ENCODE peak calls at places on chromosomes 6 and 20, in eight cellular contexts. One of them, this sample, is unnamed.

GRCh38 chr6:144321839-144322591 is 36.9 kb downstream of the UTRN start:
- DNase-seq in Ammon's horn: no peak
- DNase-seq in CD8-positive, alpha-beta T cell: no peak
- DNase-seq in GM12878: no peak
- DNase-seq in aorta: no peak
- DNase-seq in stimulated activated CD4-positive, alpha-beta T cell treated with anti-CD3 and anti-CD28 coated beads, TNF-alpha, amount 100 ng/mL, for 48 hours: no peak
- DNase-seq in activated naive CD4-positive, alpha-beta T cell treated with anti-CD3 and anti-CD28 coated beads, Interleukin-2, amount 10 ng/mL, durations not matched to agents 7 days and 5 days: no peak
- DNase-seq in activated CD8-positive, alpha-beta memory T cell treated with anti-CD3 and anti-CD28 coated beads for 1 hour: no peak
- DNase-seq in this sample: no peak

GRCh38 chr20:33871362-33871761 is 60.2 kb downstream of the CHMP4B start:
- DNase-seq in aorta: no peak
- DNase-seq in CD8-positive, alpha-beta T cell: no peak
- DNase-seq in GM12878: no peak
- DNase-seq in stimulated activated CD4-positive, alpha-beta T cell treated with anti-CD3 and anti-CD28 coated beads, TNF-alpha, amount 100 ng/mL, for 48 hours: no peak
- DNase-seq in Ammon's horn: no peak
- DNase-seq in activated CD8-positive, alpha-beta memory T cell treated with anti-CD3 and anti-CD28 coated beads for 1 hour: no peak
- DNase-seq in activated naive CD4-positive, alpha-beta T cell treated with anti-CD3 and anti-CD28 coated beads, Interleukin-2, amount 10 ng/mL, durations not matched to agents 7 days and 5 days: no peak
- DNase-seq in this sample: no peak

GRCh38 chr20:4435671-4436070 is 286.0 kb upstream of the PRND start:
- DNase-seq in GM12878: no peak
- DNase-seq in activated naive CD4-positive, alpha-beta T cell treated with anti-CD3 and anti-CD28 coated beads, Interleukin-2, amount 10 ng/mL, durations not matched to agents 7 days and 5 days: no peak
- DNase-seq in stimulated activated CD4-positive, alpha-beta T cell treated with anti-CD3 and anti-CD28 coated beads, TNF-alpha, amount 100 ng/mL, for 48 hours: no peak
- DNase-seq in CD8-positive, alpha-beta T cell: no peak
- DNase-seq in Ammon's horn: no peak
- DNase-seq in activated CD8-positive, alpha-beta memory T cell treated with anti-CD3 and anti-CD28 coated beads for 1 hour: no peak
- DNase-seq in aorta: no peak
- DNase-seq in this sample: no peak

GRCh38 chr6:87706187-87706966 is 4.3 kb upstream of the AKIRIN2 start:
- DNase-seq in aorta: no peak
- DNase-seq in stimulated activated CD4-positive, alpha-beta T cell treated with anti-CD3 and anti-CD28 coated beads, TNF-alpha, amount 100 ng/mL, for 48 hours: no peak
- DNase-seq in CD8-positive, alpha-beta T cell: no peak
- DNase-seq in activated CD8-positive, alpha-beta memory T cell treated with anti-CD3 and anti-CD28 coated beads for 1 hour: no peak
- DNase-seq in GM12878: no peak
- DNase-seq in activated naive CD4-positive, alpha-beta T cell treated with anti-CD3 and anti-CD28 coated beads, Interleukin-2, amount 10 ng/mL, durations not matched to agents 7 days and 5 days: no peak
- DNase-seq in Ammon's horn: no peak
- DNase-seq in this sample: no peak

GRCh38 chr6:135962731-135963130 is 111.2 kb downstream of the PDE7B start:
- DNase-seq in activated CD8-positive, alpha-beta memory T cell treated with anti-CD3 and anti-CD28 coated beads for 1 hour: no peak
- DNase-seq in activated naive CD4-positive, alpha-beta T cell treated with anti-CD3 and anti-CD28 coated beads, Interleukin-2, amount 10 ng/mL, durations not matched to agents 7 days and 5 days: no peak
- DNase-seq in aorta: no peak
- DNase-seq in GM12878: no peak
- DNase-seq in CD8-positive, alpha-beta T cell: no peak
- DNase-seq in stimulated activated CD4-positive, alpha-beta T cell treated with anti-CD3 and anti-CD28 coated beads, TNF-alpha, amount 100 ng/mL, for 48 hours: no peak
- DNase-seq in Ammon's horn: no peak
- DNase-seq in this sample: no peak

GRCh38 chr20:35120012-35120701 is 27.0 kb downstream of the EDEM2 start:
- DNase-seq in activated CD8-positive, alpha-beta memory T cell treated with anti-CD3 and anti-CD28 coated beads for 1 hour: no peak
- DNase-seq in aorta: peak
- DNase-seq in GM12878: no peak
- DNase-seq in Ammon's horn: no peak
- DNase-seq in CD8-positive, alpha-beta T cell: no peak
- DNase-seq in stimulated activated CD4-positive, alpha-beta T cell treated with anti-CD3 and anti-CD28 coated beads, TNF-alpha, amount 100 ng/mL, for 48 hours: no peak
- DNase-seq in activated naive CD4-positive, alpha-beta T cell treated with anti-CD3 and anti-CD28 coated beads, Interleukin-2, amount 10 ng/mL, durations not matched to agents 7 days and 5 days: no peak
- DNase-seq in this sample: no peak

GRCh38 chr6:151690303-151690702 is 117.2 kb upstream of the ESR1 start:
- DNase-seq in Ammon's horn: no peak
- DNase-seq in GM12878: peak
- DNase-seq in CD8-positive, alpha-beta T cell: no peak
- DNase-seq in stimulated activated CD4-positive, alpha-beta T cell treated with anti-CD3 and anti-CD28 coated beads, TNF-alpha, amount 100 ng/mL, for 48 hours: no peak
- DNase-seq in aorta: no peak
- DNase-seq in activated naive CD4-positive, alpha-beta T cell treated with anti-CD3 and anti-CD28 coated beads, Interleukin-2, amount 10 ng/mL, durations not matched to agents 7 days and 5 days: peak
- DNase-seq in activated CD8-positive, alpha-beta memory T cell treated with anti-CD3 and anti-CD28 coated beads for 1 hour: no peak
- DNase-seq in this sample: no peak

GRCh38 chr20:49821381-49821780 is 8.8 kb downstream of the SLC9A8 start:
- DNase-seq in activated naive CD4-positive, alpha-beta T cell treated with anti-CD3 and anti-CD28 coated beads, Interleukin-2, amount 10 ng/mL, durations not matched to agents 7 days and 5 days: no peak
- DNase-seq in stimulated activated CD4-positive, alpha-beta T cell treated with anti-CD3 and anti-CD28 coated beads, TNF-alpha, amount 100 ng/mL, for 48 hours: no peak
- DNase-seq in CD8-positive, alpha-beta T cell: no peak
- DNase-seq in activated CD8-positive, alpha-beta memory T cell treated with anti-CD3 and anti-CD28 coated beads for 1 hour: no peak
- DNase-seq in GM12878: no peak
- DNase-seq in Ammon's horn: no peak
- DNase-seq in aorta: no peak
- DNase-seq in this sample: no peak

GRCh38 chr6:34021001-34021838 is 124.7 kb downstream of the GRM4 start:
- DNase-seq in stimulated activated CD4-positive, alpha-beta T cell treated with anti-CD3 and anti-CD28 coated beads, TNF-alpha, amount 100 ng/mL, for 48 hours: no peak
- DNase-seq in CD8-positive, alpha-beta T cell: no peak
- DNase-seq in Ammon's horn: no peak
- DNase-seq in activated naive CD4-positive, alpha-beta T cell treated with anti-CD3 and anti-CD28 coated beads, Interleukin-2, amount 10 ng/mL, durations not matched to agents 7 days and 5 days: no peak
- DNase-seq in aorta: peak
- DNase-seq in GM12878: no peak
- DNase-seq in activated CD8-positive, alpha-beta memory T cell treated with anti-CD3 and anti-CD28 coated beads for 1 hour: no peak
- DNase-seq in this sample: no peak

GRCh38 chr6:30171677-30172471 is 8.5 kb downstream of the TRIM15 start:
- DNase-seq in activated CD8-positive, alpha-beta memory T cell treated with anti-CD3 and anti-CD28 coated beads for 1 hour: no peak
- DNase-seq in CD8-positive, alpha-beta T cell: no peak
- DNase-seq in aorta: no peak
- DNase-seq in activated naive CD4-positive, alpha-beta T cell treated with anti-CD3 and anti-CD28 coated beads, Interleukin-2, amount 10 ng/mL, durations not matched to agents 7 days and 5 days: no peak
- DNase-seq in Ammon's horn: no peak
- DNase-seq in GM12878: no peak
- DNase-seq in stimulated activated CD4-positive, alpha-beta T cell treated with anti-CD3 and anti-CD28 coated beads, TNF-alpha, amount 100 ng/mL, for 48 hours: no peak
- DNase-seq in this sample: no peak

This sample was measured in activated CD4-positive, alpha-beta T cell treated with anti-CD3 and anti-CD28 coated beads for 4 hours.